ENCODE peak calls at places on chromosomes 13 and 19, in four cellular contexts. T is neural crest cell, U is PC-3, J is Calu3. B is an unnamed sample.

GRCh38 chr19:35023428-35023827 is 6.8 kb upstream of the SCN1B start:
- DNase-seq in J (no peak), U (no peak), T (no peak), B (no peak)

GRCh38 chr13:30319703-30320102 is 12.4 kb upstream of the KATNAL1 start:
- DNase-seq in U (no peak), J (no peak), T (no peak), B (no peak)

GRCh38 chr19:18644144-18645034 is 7.6 kb downstream of the KLHL26 start:
- DNase-seq in J (no peak), U (no peak), T (no peak), B (no peak)

GRCh38 chr19:37869766-37870340 is 36.5 kb downstream of the WDR87 start:
- DNase-seq in U (no peak), T (no peak), J (no peak), B (no peak)

GRCh38 chr13:45812599-45813372 is 38.8 kb downstream of the SIAH3 start:
- DNase-seq in J (no peak), T (no peak), U (no peak), B (no peak)

GRCh38 chr19:17549088-17549740 is 6.2 kb upstream of the COLGALT1 start:
- DNase-seq in T (no peak), J (no peak), U (no peak), B (no peak)

GRCh38 chr19:46067691-46068090 is 26.9 kb upstream of the IGFL4 start:
- DNase-seq in U (peak), J (no peak), T (no peak), B (no peak)

GRCh38 chr13:57629821-57630235 is 1.7 kb upstream of the PCDH17 start:
- DNase-seq in T (peak), U (peak), J (no peak), B (peak)

GRCh38 chr13:44040754-44041100 is 161.0 kb downstream of the LACC1 start:
- DNase-seq in U (peak), J (no peak), T (no peak), B (no peak)

GRCh38 chr13:40589285-40590109 is 76.9 kb downstream of the FOXO1 start:
- DNase-seq in T (no peak), U (peak), J (no peak), B (no peak)

GRCh38 chr13:85503797-85504196 is 295.4 kb downstream of the SLITRK6 start:
- DNase-seq in U (peak), J (no peak), T (no peak), B (no peak)

GRCh38 chr13:20109037-20109436 is 51.8 kb downstream of the GJA3 start:
- DNase-seq in J (no peak), T (no peak), U (no peak), B (no peak)

GRCh38 chr19:18203408-18203862 is 407 bp downstream of the RAB3A start:
- DNase-seq in T (no peak), U (peak), J (no peak), B (no peak)

GRCh38 chr13:110915874-110916670 is 1.2 kb upstream of the ANKRD10 start:
- DNase-seq in J (no peak), U (peak), T (no peak), B (no peak)

GRCh38 chr13:77872995-77873394 is 45.6 kb downstream of the EDNRB start:
- DNase-seq in J (no peak), U (peak), T (no peak), B (no peak)

GRCh38 chr13:113611996-113612395 is 27.4 kb downstream of the TFDP1 start:
- DNase-seq in T (no peak), J (no peak), U (no peak), B (no peak)

GRCh38 chr19:1767464-1767933 is 14.2 kb downstream of the ONECUT3 start:
- DNase-seq in J (no peak), U (peak), T (peak), B (no peak)

GRCh38 chr19:6639439-6639838 is 30.5 kb downstream of the TNFSF14 start:
- DNase-seq in T (no peak), J (no peak), U (peak), B (no peak)

GRCh38 chr13:42239644-42240043 is 32.3 kb upstream of the AKAP11 start:
- DNase-seq in J (no peak), T (no peak), U (peak), B (no peak)

GRCh38 chr13:103067751-103068563 is 1.7 kb upstream of the SLC10A2 start:
- DNase-seq in T (no peak), U (peak), J (no peak), B (no peak)

GRCh38 chr19:11749751-11750150 is 11.0 kb upstream of the ZNF823 start:
- DNase-seq in J (no peak), T (no peak), U (no peak), B (no peak)

GRCh38 chr19:1283207-1283916 is 2.3 kb upstream of the EFNA2 start:
- DNase-seq in T (no peak), J (no peak), U (no peak), B (no peak)

DNA sequence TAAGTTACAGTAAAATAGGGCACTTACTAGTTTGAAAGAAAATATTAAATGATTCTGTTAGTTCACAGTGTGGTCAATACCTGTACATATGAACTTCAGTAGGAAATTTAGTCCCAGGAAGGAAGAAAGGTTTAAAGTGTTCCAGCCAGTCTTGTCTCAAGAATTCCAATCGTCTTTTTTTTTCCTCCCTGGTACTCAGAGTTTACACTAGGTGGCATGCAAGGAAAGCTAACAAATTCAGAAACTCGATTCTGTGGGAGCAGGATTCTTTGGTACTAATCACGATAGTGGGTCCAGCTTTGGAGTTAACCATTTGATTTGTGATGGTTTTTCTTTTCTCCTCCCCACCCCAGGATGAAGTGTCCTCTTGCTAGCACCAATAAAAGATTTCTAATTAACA is 43.6 kb downstream of the POLR1D start:
- DNase-seq in U (peak), T (no peak), J (no peak), B (no peak)
- TF ChIP-seq CTCF in U (peak), T (peak), J (no peak), B (peak)

GRCh38 chr19:30407310-30407709 is 35.1 kb downstream of the ZNF536 start:
- DNase-seq in J (no peak), U (no peak), T (no peak), B (no peak)

GRCh38 chr19:30408734-30409301 is 36.6 kb downstream of the ZNF536 start:
- DNase-seq in J (no peak), T (no peak), U (no peak), B (no peak)

GRCh38 chr19:30403583-30403982 is 31.4 kb downstream of the ZNF536 start:
- DNase-seq in T (no peak), J (no peak), U (no peak), B (no peak)

GRCh38 chr19:30402790-30403189 is 30.6 kb downstream of the ZNF536 start:
- DNase-seq in J (no peak), U (no peak), T (no peak), B (no peak)

GRCh38 chr19:30406220-30406944 is 34.2 kb downstream of the ZNF536 start:
- DNase-seq in J (no peak), T (peak), U (no peak), B (no peak)
- TF ChIP-seq CTCF in J (no peak), T (peak), U (peak), B (peak)

DNA sequence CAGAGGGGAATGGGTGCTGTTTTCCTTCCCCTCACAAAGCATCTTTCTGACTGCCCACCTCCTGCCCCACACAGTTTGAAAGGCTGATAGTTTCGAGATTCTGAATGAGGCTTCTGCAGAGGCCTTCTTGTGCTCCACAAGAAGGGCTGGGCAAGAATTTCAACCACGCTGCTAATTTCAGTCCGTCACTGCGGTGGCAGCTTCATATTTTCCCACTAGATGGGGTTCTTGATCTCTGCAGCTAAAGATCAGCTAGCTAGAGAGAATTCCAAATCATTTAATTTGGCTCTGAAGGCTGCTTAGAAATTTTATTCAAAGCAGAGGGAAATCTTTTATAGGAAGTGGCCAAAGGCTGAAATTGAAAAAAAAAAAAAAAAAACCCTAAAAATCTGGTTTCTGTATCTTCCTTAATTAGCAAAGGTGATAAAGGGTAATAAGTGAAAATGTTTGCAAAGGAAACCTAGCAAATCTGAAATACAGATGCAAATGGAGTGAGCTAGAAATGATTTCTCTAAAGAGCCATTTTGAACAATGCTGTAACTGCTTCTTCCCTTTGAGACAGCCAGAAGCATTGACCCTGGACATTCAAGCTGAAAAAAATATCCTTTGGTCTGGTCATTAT is 38.0 kb upstream of the C13orf42 start:
- DNase-seq in T (peak), J (peak), U (peak), B (peak)
- TF ChIP-seq CTCF in T (peak), J (no peak), U (peak), B (peak)

GRCh38 chr19:40366697-40367561 is 18.4 kb downstream of the PLD3 start:
- DNase-seq in J (no peak), T (peak), U (no peak), B (no peak)
- TF ChIP-seq CTCF in J (no peak), T (peak), U (no peak), B (no peak)

GRCh38 chr19:12794196-12794921 is 3.1 kb downstream of the JUNB start:
- DNase-seq in T (no peak), J (no peak), U (peak), B (peak)

GRCh38 chr19:12792048-12792852 is 964 bp downstream of the JUNB start:
- DNase-seq in T (peak), U (peak), J (peak), B (no peak)

GRCh38 chr19:12794936-12795335 is 3.6 kb downstream of the JUNB start:
- DNase-seq in J (no peak), T (no peak), U (no peak), B (no peak)

GRCh38 chr19:12792853-12793289 is 1.6 kb downstream of the JUNB start:
- DNase-seq in U (peak), T (no peak), J (no peak), B (no peak)

GRCh38 chr19:12793290-12794195 is 2.3 kb downstream of the JUNB start:
- DNase-seq in J (peak), T (peak), U (peak), B (peak)
- TF ChIP-seq CTCF in J (no peak), T (no peak), U (peak), B (no peak)

DNA sequence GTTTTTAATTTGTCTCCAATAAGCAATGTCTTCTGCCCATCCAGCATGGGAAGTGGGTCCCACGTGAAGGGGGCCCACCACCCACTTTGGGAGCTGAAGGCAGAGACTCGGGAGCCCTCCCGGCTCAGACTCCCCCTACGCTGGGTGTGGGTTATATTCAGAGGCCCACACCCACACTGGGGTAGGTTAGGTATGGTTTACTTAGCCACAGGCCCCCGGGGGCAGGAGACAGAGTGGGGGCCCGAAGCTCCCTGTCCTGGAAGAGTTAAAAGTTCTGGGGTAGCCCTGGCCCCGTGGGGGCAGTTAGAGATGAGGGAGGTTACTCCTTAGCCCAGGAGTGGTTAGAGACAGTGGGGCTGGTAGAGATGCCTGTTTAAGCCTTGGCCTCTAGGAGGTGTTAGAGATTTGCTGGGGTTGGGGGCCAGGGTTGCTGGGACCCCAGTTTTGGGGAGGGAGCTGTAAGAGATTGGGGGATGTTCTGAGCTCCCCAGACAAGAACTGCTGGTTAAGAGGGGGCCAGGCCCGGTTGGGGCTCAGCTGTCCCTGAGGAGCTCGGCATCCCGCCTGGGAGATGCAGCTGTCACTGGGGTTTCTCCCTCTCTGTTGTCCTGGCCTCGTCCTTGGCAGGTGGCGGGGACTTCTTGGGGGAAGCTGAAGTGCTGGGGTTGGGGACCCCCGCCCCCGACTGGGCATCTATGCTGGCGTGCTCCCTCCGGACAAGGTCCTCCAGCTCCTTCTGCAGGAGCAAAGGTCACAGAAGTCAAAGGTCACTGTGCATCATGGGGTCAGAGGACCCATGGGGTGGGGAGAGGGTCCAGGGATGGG is 712 bp upstream of the RINL start:
- DNase-seq in T (no peak), U (no peak), J (no peak), B (no peak)
- TF ChIP-seq CTCF in T (no peak), U (no peak), J (no peak), B (no peak)

GRCh38 chr13:94620286-94620896 is 18.7 kb downstream of the GPR180 start:
- DNase-seq in T (peak), J (no peak), U (peak), B (no peak)
- TF ChIP-seq CTCF in T (peak), J (no peak), U (peak), B (peak)

GRCh38 chr13:33101835-33102234 is 85.6 kb downstream of the KL start:
- DNase-seq in U (no peak), T (no peak), J (no peak), B (no peak)

GRCh38 chr13:33100876-33101275 is 84.7 kb downstream of the KL start:
- DNase-seq in U (no peak), T (no peak), J (no peak), B (no peak)

GRCh38 chr13:33096886-33097610 is 80.8 kb downstream of the KL start:
- DNase-seq in U (no peak), J (no peak), T (no peak), B (no peak)

GRCh38 chr13:33105387-33106005 is 89.3 kb downstream of the KL start:
- DNase-seq in T (no peak), U (no peak), J (no peak), B (no peak)

DNA sequence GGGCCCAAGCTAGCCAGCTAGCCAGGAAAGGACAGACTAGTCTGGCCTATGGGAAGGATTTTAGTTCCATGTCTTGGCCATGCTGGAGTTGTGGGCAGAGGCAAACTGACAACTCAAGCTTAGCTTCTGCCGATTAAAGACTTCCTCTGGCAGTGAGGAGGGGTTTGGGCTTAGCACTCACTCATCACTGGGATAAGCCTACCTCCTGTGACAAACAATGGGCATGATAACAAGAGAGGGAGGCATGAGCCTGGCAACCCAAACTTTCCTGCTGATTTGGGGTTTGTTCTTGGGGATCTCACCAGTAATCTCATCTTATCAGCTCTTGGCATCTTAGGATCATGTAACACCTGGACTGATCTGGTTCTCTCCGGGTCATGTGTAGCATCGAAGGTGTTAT is 83.6 kb downstream of the KL start:
- DNase-seq in J (no peak), U (no peak), T (no peak), B (no peak)
- TF ChIP-seq CTCF in J (no peak), U (no peak), T (no peak), B (no peak)

DNA sequence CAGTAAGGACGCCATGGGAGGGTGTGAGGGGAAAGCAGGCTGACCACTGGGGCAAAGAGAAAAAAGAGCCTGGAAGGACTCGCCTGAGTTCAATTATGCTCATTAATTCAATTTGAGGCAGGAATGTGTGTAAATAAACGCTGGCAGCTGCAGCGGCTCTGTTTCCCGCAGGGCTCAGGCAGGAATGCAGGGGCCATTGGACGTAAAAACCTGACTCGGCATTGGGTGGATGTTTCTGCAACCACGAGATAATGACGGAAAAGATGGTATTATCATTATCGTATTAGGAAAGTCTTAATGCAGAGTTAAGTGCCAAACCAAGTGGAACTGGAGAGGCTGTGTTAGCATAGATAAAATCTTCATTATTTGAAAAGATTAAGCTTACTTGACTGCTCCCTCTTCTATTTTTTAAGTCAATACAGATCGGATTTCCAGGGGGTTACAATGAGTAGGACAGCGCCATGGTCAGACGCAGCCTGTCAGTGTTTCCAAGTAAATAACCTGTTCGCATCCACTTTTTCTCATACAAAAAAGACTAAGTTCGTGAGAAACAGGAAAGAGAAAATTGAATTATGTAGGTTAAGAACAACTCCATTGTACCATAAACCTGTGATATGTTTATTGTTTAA is 169.8 kb downstream of the SHISA2 start:
- DNase-seq in J (no peak), U (no peak), T (peak), B (no peak)
- TF ChIP-seq CTCF in J (no peak), U (no peak), T (no peak), B (no peak)

B was measured in AG09319.